ENCODE peak calls at places on chromosome 11, in eight cellular contexts. F is kidney, J is mesothelial cell of epicardium, Z is HFF-Myc, S is heart right ventricle, E is SK-N-SH, C is right lobe of liver, M is A549. T is an unnamed sample.

GRCh38 chr11:78564037-78564888 is 10.4 kb downstream of the NARS2 start:
- DNase-seq in S (no peak), F (no peak), M (peak), E (peak), C (no peak), Z (peak), J (no peak), T (no peak)

GRCh38 chr11:128593281-128593680 is 5.9 kb upstream of the ETS1 start:
- DNase-seq in C (no peak), E (no peak), J (no peak), Z (no peak), S (no peak), F (no peak), M (no peak), T (no peak)

GRCh38 chr11:61911701-61912529 is 5.5 kb downstream of the RAB3IL1 start:
- DNase-seq in J (no peak), C (peak), F (peak), M (no peak), E (peak), Z (no peak), S (no peak), T (no peak)

GRCh38 chr11:119774180-119774763 is 45.3 kb upstream of the NECTIN1 start:
- DNase-seq in C (no peak), J (peak), S (no peak), F (peak), Z (no peak), M (no peak), E (no peak), T (peak)

GRCh38 chr11:111634981-111635705 is 32.9 kb downstream of the SIK2 start:
- DNase-seq in J (no peak), S (no peak), E (no peak), M (no peak), Z (peak), F (no peak), C (no peak), T (no peak)

GRCh38 chr11:119315139-119316016 is 1.6 kb downstream of the MCAM start:
- DNase-seq in C (peak), J (no peak), S (peak), Z (no peak), M (no peak), F (no peak), E (peak), T (no peak)

GRCh38 chr11:20661850-20662249 is 7.5 kb upstream of the NELL1 start:
- DNase-seq in F (no peak), C (no peak), J (no peak), M (no peak), Z (no peak), S (no peak), E (no peak), T (no peak)

GRCh38 chr11:46296520-46297448 is 19.3 kb downstream of the CREB3L1 start:
- DNase-seq in J (peak), E (peak), C (no peak), S (peak), Z (peak), F (peak), M (no peak), T (peak)

GRCh38 chr11:118749429-118749828 is 41.5 kb downstream of the DDX6 start:
- DNase-seq in Z (no peak), C (no peak), S (no peak), E (no peak), M (no peak), F (no peak), J (no peak), T (no peak)

GRCh38 chr11:75169101-75169885 is 18.4 kb downstream of the SLCO2B1 start:
- DNase-seq in C (no peak), J (no peak), S (no peak), Z (no peak), M (no peak), E (no peak), F (no peak), T (no peak)

GRCh38 chr11:100573911-100574513 is 113.1 kb upstream of the ARHGAP42 start:
- DNase-seq in S (no peak), Z (no peak), C (no peak), F (no peak), M (no peak), E (no peak), J (no peak), T (no peak)

GRCh38 chr11:128772814-128773213 is 78.9 kb downstream of the FLI1 start:
- DNase-seq in Z (no peak), M (no peak), S (peak), E (no peak), F (peak), C (peak), J (no peak), T (no peak)

GRCh38 chr11:102546923-102547471 is 16.4 kb upstream of the MMP7 start:
- DNase-seq in J (no peak), F (no peak), C (no peak), M (no peak), E (no peak), Z (no peak), S (no peak), T (no peak)

GRCh38 chr11:11071483-11071882 is 213.6 kb upstream of the ZBED5 start:
- DNase-seq in Z (no peak), F (no peak), S (no peak), E (no peak), M (no peak), J (no peak), C (no peak), T (no peak)

GRCh38 chr11:95705485-95706124 is 84.0 kb downstream of the FAM76B start:
- DNase-seq in S (peak), Z (peak), J (peak), E (peak), C (peak), F (peak), M (peak), T (peak)

GRCh38 chr11:11810764-11811726 is 30.7 kb upstream of the USP47 start:
- DNase-seq in Z (no peak), F (peak), J (no peak), E (no peak), M (no peak), C (no peak), S (peak), T (no peak)

GRCh38 chr11:128298271-128298670 is 289.1 kb downstream of the ETS1 start:
- DNase-seq in J (no peak), C (no peak), F (no peak), S (no peak), E (no peak), Z (no peak), M (no peak), T (no peak)

GRCh38 chr11:12376259-12376971 is 956 bp upstream of the PARVA start:
- DNase-seq in J (no peak), M (no peak), Z (peak), C (no peak), F (no peak), S (peak), E (no peak), T (no peak)

GRCh38 chr11:66316849-66317251 is at the start of gene CD248:
- DNase-seq in C (no peak), S (peak), Z (no peak), E (peak), F (peak), M (no peak), J (peak), T (no peak)

GRCh38 chr11:78910322-78910721 is 335.7 kb upstream of the NARS2 start:
- DNase-seq in S (no peak), C (no peak), F (no peak), E (no peak), M (no peak), J (no peak), Z (no peak), T (no peak)

GRCh38 chr11:112795142-112795815 is 165.9 kb upstream of the NCAM1 start:
- DNase-seq in F (no peak), J (no peak), C (peak), M (peak), Z (no peak), S (no peak), E (peak), T (no peak)

GRCh38 chr11:35235944-35236666 is 97.1 kb downstream of the CD44 start:
- DNase-seq in M (peak), C (peak), J (no peak), F (no peak), S (no peak), E (no peak), Z (no peak), T (no peak)

GRCh38 chr11:26420331-26420730 is 88.4 kb downstream of the ANO3 start:
- DNase-seq in M (no peak), S (no peak), E (no peak), Z (no peak), F (no peak), C (no peak), J (no peak), T (no peak)

GRCh38 chr11:109971184-109971523 is 122.0 kb upstream of the ZC3H12C start:
- DNase-seq in E (no peak), M (no peak), C (no peak), F (no peak), Z (peak), S (no peak), J (no peak), T (no peak)

GRCh38 chr11:111938687-111939160 is 1.6 kb downstream of the DIXDC1 start:
- DNase-seq in F (no peak), M (no peak), E (peak), Z (no peak), C (no peak), S (no peak), J (no peak), T (no peak)

GRCh38 chr11:30392977-30393376 is 70.1 kb downstream of the ARL14EP start:
- DNase-seq in M (no peak), E (no peak), Z (no peak), C (no peak), S (no peak), J (no peak), F (no peak), T (no peak)

GRCh38 chr11:130522284-130522961 is 74.0 kb downstream of the ADAMTS15 start:
- DNase-seq in F (peak), M (peak), J (peak), S (peak), C (peak), E (peak), Z (peak), T (peak)

GRCh38 chr11:117901601-117902000 is 25.1 kb upstream of the FXYD6 start:
- DNase-seq in J (no peak), C (no peak), S (no peak), E (no peak), F (no peak), M (no peak), Z (no peak), T (no peak)

GRCh38 chr11:110896358-110896757 is 184.1 kb upstream of the ARHGAP20 start:
- DNase-seq in J (no peak), M (no peak), E (no peak), F (no peak), S (no peak), Z (peak), C (no peak), T (no peak)

GRCh38 chr11:57546869-57547518 is 9.6 kb downstream of the SMTNL1 start:
- DNase-seq in J (no peak), S (no peak), E (peak), M (peak), F (no peak), Z (no peak), C (peak), T (no peak)
- TF ChIP-seq CTCF in J (no peak), S (no peak), E (no peak), M (no peak), F (no peak), Z (no peak), C (peak), T (no peak)

GRCh38 chr11:44633641-44634040 is 68.2 kb downstream of the CD82 start:
- DNase-seq in Z (no peak), S (no peak), M (peak), C (no peak), J (peak), E (peak), F (no peak), T (no peak)

GRCh38 chr11:44631831-44632230 is 66.4 kb downstream of the CD82 start:
- DNase-seq in E (no peak), Z (no peak), C (no peak), J (peak), M (no peak), F (no peak), S (no peak), T (no peak)

GRCh38 chr11:44634401-44635281 is 69.2 kb downstream of the CD82 start:
- DNase-seq in F (peak), E (peak), J (peak), C (peak), Z (peak), S (peak), M (peak), T (no peak)

GRCh38 chr11:44630511-44631210 is 65.2 kb downstream of the CD82 start:
- DNase-seq in Z (no peak), F (peak), J (peak), E (no peak), S (no peak), M (no peak), C (no peak), T (peak)

GRCh38 chr11:44632466-44633123 is 67.1 kb downstream of the CD82 start:
- DNase-seq in C (peak), F (no peak), J (peak), Z (no peak), M (peak), S (peak), E (no peak), T (peak)
- TF ChIP-seq CTCF in C (peak), F (peak), J (no peak), Z (no peak), M (peak), S (no peak), E (no peak), T (peak)

DNA sequence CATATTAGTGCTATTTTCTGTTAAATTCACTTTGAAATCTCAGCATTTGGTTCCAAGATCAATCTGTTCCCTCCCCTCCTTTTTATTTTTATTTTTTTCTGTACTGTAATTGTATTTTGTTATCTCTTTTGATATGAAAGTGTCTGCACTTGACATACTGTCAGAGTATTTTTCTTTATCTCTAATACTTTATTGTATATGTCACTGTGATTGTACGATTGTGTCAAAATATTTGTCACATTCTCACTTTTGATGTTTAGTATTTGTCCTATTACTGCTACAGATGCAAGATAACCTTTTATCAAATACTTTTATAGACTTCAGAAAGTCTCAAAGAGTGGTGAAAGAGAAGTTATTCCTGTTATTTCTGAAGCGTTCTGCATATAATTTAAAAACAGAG is 323.5 kb downstream of the JRKL start:
- DNase-seq in J (no peak), M (no peak), E (no peak), F (no peak), S (no peak), Z (no peak), C (no peak), T (no peak)
- TF ChIP-seq CTCF in J (no peak), M (no peak), E (no peak), F (no peak), S (no peak), Z (no peak), C (no peak), T (no peak)

GRCh38 chr11:126766425-126766824 is 234.1 kb downstream of the KIRREL3 start:
- DNase-seq in F (no peak), Z (no peak), J (no peak), E (no peak), C (no peak), S (no peak), M (peak), T (no peak)
- TF ChIP-seq CTCF in F (no peak), Z (no peak), J (no peak), E (peak), C (no peak), S (no peak), M (no peak), T (no peak)

DNA sequence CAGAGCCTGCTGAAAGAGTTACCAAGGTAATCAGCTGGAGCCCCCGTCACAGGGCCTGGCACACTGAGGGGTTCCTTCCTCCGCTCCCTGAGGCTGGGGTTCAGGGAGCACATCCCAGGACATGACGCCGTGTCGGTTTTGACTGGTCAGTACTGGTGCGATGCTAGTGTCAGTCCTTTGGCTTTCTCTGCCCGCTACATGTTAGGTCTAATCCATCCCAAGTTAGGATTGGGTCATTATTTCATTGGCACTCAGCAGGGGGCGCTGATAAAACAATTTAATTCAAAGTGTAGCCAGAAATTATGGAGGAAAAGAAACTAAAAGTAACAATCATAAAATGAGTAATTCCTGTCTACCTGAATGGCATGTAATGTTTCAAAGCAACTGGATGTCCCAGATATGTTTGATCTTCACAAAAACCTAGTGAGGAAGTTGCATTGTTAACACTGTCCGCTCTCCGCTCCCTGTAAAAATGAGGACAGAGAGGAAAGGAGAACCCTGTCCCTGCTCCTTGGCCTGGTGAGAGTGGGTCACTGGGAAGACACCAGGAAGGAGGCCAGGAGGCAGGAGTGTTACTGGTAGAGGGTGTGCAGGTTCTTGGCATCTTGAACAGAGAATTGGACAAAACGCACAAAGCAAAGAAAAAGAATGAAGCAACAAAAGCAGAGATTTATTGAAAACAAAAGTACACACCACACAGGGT is 27.1 kb downstream of the TSKU start:
- DNase-seq in E (no peak), M (peak), J (peak), S (no peak), Z (no peak), C (no peak), F (no peak), T (no peak)
- TF ChIP-seq CTCF in E (peak), M (peak), J (peak), S (peak), Z (peak), C (peak), F (peak), T (peak)

GRCh38 chr11:32586576-32587190 is 3.1 kb downstream of the EIF3M start:
- DNase-seq in Z (no peak), F (no peak), M (peak), E (peak), C (no peak), S (no peak), J (no peak), T (no peak)
- TF ChIP-seq CTCF in Z (peak), F (no peak), M (peak), E (peak), C (peak), S (no peak), J (no peak), T (peak)

GRCh38 chr11:125114518-125114917 is 3.1 kb upstream of the TMEM218 start:
- DNase-seq in M (peak), J (no peak), E (no peak), Z (no peak), S (no peak), F (no peak), C (no peak), T (no peak)
- TF ChIP-seq CTCF in M (no peak), J (no peak), E (no peak), Z (peak), S (no peak), F (no peak), C (no peak), T (no peak)